ENCODE peak calls at places on chromosome 15, in five cellular contexts. K, I, X, P and U are unnamed samples.

GRCh38 chr15:38041576-38041975 is 107.1 kb downstream of the TMCO5A start:
- DNase-seq in K (no peak), I (no peak), X (no peak), P (no peak), U (peak; percentile 70)

GRCh38 chr15:63374686-63375520 is 6.7 kb downstream of the CA12 start:
- DNase-seq in K (no peak), I (no peak), X (no peak), P (peak; percentile 74), U (peak; percentile 48)

GRCh38 chr15:63050737-63051700 is 8.5 kb downstream of the TPM1 start:
- DNase-seq in K (no peak), I (no peak), X (no peak), P (no peak), U (no peak)

GRCh38 chr15:32700501-32701150 is 17.2 kb upstream of the GREM1 start:
- DNase-seq in K (no peak), I (peak; percentile 47), X (no peak), P (no peak), U (no peak)

GRCh38 chr15:44713006-44713966 is 2.0 kb downstream of the B2M start:
- DNase-seq in K (no peak), I (peak; percentile 32), X (no peak), P (no peak), U (peak; percentile 47)

GRCh38 chr15:63544253-63545026 is 40.0 kb downstream of the USP3 start:
- DNase-seq in K (no peak), I (no peak), X (no peak), P (no peak), U (no peak)

GRCh38 chr15:55168350-55168974 is 28.3 kb downstream of the RSL24D1 start:
- DNase-seq in K (peak; percentile 20), I (peak; percentile 83), X (peak; percentile 31), P (peak; percentile 42), U (peak; percentile 74)

GRCh38 chr15:83129791-83130190 is 22.3 kb downstream of the TM6SF1 start:
- DNase-seq in K (no peak), I (no peak), X (no peak), P (no peak), U (no peak)

GRCh38 chr15:22786868-22787698 is 639 bp downstream of the NIPA1 start:
- DNase-seq in K (no peak), I (peak; percentile 41), X (peak; percentile 23), P (peak; percentile 35), U (peak; percentile 55)

GRCh38 chr15:60691508-60692047 is 212.6 kb upstream of the ICE2 start:
- DNase-seq in K (no peak), I (no peak), X (no peak), P (no peak), U (no peak)